ENCODE peak calls at places on chromosomes 7 and 10, in four cellular contexts. J is uterus, W is tibial artery, S is cardiac muscle cell. Q is an unnamed sample.

GRCh38 chr10:3893102-3893473 is 108.1 kb upstream of the KLF6 start:
- DNase-seq in J (no peak), W (no peak), S (no peak), Q (no peak)

GRCh38 chr10:132386419-132386831 is 10.6 kb upstream of the PWWP2B start:
- DNase-seq in J (peak), S (no peak), W (peak), Q (no peak)

GRCh38 chr7:84372712-84373111 is 178.1 kb upstream of the SEMA3A start:
- DNase-seq in W (no peak), J (no peak), S (peak), Q (no peak)

GRCh38 chr7:1638113-1638726 is 31.9 kb upstream of the ELFN1 start:
- DNase-seq in J (no peak), W (no peak), S (peak), Q (no peak)

GRCh38 chr7:107659666-107660065 is 962 bp upstream of the SLC26A4 start:
- DNase-seq in S (peak), W (no peak), J (no peak), Q (peak)

GRCh38 chr10:102413053-102413705 is 5.4 kb downstream of the PSD start:
- DNase-seq in W (no peak), S (peak), J (no peak), Q (no peak)

GRCh38 chr10:50437248-50437647 is 185.9 kb upstream of the ASAH2 start:
- DNase-seq in J (no peak), W (no peak), S (no peak), Q (no peak)

GRCh38 chr10:107733731-107734130 is 569.2 kb upstream of the SORCS1 start:
- DNase-seq in W (no peak), J (no peak), S (no peak), Q (no peak)

GRCh38 chr10:102001435-102002068 is 54.4 kb downstream of the ARMH3 start:
- DNase-seq in J (no peak), S (no peak), W (no peak), Q (no peak)

GRCh38 chr10:125343118-125343752 is 182.9 kb upstream of the CTBP2 start:
- DNase-seq in W (no peak), S (peak), J (no peak), Q (no peak)

GRCh38 chr10:129725890-129726631 is 238.0 kb downstream of the EBF3 start:
- DNase-seq in W (no peak), J (no peak), S (no peak), Q (no peak)

GRCh38 chr7:140334341-140335057 is 63.8 kb downstream of the SLC37A3 start:
- DNase-seq in J (no peak), W (no peak), S (no peak), Q (no peak)

DNA sequence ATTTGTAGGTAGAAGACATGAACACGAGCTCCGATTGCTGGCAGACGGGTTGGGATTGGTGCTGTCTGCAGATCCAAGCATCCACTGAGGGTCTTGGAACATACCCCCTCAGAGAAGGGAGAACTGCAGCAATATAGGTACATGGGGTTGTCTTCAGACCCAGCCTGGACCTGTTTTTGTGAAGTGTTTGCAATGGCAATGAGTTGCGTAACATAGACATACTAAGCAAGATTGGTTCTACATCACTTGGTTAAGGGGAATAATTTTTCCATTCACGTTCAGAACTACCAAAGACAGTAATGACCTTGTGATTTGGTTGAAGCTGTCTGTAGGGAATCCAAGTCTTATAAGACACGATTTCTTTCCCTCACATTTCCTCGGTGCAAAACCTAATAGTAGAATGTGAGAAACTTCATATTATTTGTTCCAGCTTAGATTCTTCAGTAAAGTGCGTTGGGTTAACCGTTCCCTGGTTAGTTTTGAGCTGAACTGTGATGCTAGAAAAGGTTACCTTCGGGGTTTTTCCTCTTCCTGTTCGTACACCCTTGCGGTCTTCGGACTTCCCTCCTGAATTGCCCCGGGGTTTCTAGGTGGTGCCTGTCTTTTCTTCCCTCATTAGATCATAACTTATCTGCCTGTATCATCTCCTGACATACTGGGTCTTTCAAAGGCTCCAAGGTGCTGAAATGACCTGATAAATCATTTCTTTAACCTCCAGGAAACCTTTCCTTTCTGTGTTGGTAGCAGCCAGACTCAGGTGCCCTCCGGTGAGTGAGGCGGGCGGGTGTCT is 14.4 kb downstream of the PROSER2 start:
- DNase-seq in J (no peak), S (no peak), W (no peak), Q (no peak)
- H3K4me3 ChIP-seq in J (no peak), S (no peak), W (no peak), Q (no peak)

GRCh38 chr7:34011017-34011680 is 105.8 kb downstream of the BMPER start:
- DNase-seq in S (peak), J (no peak), W (no peak), Q (no peak)
- H3K4me3 ChIP-seq in S (no peak), J (no peak), W (no peak), Q (no peak)

DNA sequence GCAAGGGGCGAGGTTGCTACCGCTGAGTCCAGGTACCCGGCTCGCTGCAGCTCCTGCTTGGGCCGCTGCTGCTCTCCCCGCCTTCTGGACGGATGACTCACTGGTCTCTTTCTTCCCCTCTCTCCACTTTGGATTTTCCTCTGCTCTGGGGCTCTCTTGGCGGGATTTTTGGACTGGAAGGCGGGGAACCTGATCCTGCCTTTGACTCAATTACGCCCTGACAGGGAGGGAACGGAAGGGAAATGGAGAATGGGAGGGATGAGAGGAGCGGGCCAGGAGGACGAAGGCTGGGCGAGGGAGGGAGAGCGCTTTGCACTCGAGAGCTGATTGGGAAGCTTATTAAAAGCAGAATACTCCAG is at the start of gene PTN:
- DNase-seq in W (no peak), S (peak), J (peak), Q (no peak)
- H3K4me3 ChIP-seq in W (peak), S (peak), J (peak), Q (peak)

GRCh38 chr7:116529250-116529649 is 4.4 kb downstream of the CAV1 start:
- DNase-seq in J (no peak), S (no peak), W (no peak), Q (no peak)
- H3K4me3 ChIP-seq in J (no peak), S (no peak), W (peak), Q (peak)

DNA sequence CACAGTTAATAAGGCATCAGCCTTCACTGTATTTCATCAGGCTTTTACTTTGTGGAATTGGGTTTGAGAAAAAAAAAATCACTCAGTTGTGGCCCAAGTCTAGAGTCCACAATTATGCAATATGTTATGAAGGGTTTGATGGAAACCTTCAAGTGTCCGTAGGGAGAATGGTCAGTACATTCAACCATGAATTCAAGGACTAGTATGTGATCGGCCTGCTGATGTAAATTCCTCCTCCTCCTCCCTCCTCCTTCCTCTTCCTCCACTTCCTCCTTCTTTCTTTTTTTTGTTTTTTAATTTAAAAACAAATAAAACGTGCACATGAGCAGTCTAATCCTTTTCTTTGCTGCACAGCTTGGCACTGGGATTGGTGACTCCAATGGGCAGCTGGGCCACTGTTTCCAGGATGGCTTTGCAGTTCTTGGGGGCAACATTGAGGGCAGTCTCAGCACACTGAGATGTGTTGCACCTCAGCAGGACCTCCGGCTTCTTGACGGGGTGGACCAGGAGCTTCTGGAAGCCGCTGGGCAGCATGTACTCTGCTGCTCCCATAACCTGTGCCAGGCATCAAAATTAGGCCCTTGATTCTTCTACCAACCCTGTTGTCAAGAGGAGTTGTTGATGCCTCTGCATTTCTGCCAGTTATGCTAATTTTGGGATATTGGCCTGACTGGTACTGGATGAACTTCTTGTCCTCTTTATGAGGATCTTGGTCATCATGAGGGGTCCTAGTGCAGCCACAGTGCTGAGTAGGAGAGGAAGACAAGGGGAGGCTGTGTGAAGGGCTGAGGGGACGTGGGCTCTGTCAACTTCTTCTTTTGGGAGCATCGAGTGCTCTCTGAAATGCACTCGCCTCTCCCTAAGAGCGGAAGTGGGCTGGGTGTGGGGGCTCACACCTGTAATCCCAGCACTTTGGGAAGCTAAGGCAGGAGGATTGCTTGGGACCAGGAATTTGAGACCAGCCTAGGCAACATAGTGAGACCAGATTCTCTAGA is 9.3 kb upstream of the IL2RA start:
- DNase-seq in S (no peak), J (no peak), W (peak), Q (no peak)
- H3K4me3 ChIP-seq in S (no peak), J (no peak), W (no peak), Q (no peak)

GRCh38 chr7:65746398-65746669 is 126.5 kb upstream of the VKORC1L1 start:
- DNase-seq in J (no peak), W (no peak), S (peak), Q (no peak)
- H3K4me3 ChIP-seq in J (no peak), W (no peak), S (no peak), Q (no peak)

GRCh38 chr10:121270906-121271305 is 327.3 kb downstream of the FGFR2 start:
- DNase-seq in J (no peak), S (no peak), W (no peak), Q (no peak)
- H3K4me3 ChIP-seq in J (no peak), S (no peak), W (no peak), Q (no peak)

GRCh38 chr7:93364806-93365205 is 132.6 kb downstream of the VPS50 start:
- DNase-seq in J (no peak), S (no peak), W (no peak), Q (no peak)
- H3K4me3 ChIP-seq in J (no peak), S (no peak), W (no peak), Q (no peak)

GRCh38 chr10:14543048-14543903 is 212.6 kb upstream of the FRMD4A start:
- DNase-seq in W (no peak), S (peak), J (no peak), Q (no peak)
- H3K4me3 ChIP-seq in W (no peak), S (no peak), J (no peak), Q (no peak)

GRCh38 chr10:1094112-1095057 is 38.2 kb downstream of the WDR37 start:
- DNase-seq in J (no peak), W (no peak), S (no peak), Q (no peak)
- H3K4me3 ChIP-seq in J (no peak), W (no peak), S (no peak), Q (no peak)

Q was measured in skeletal muscle cell.